ENCODE peak calls at places on chromosomes 3 and 15, in six cellular contexts. V is MM.1S, A is neural progenitor cell, B is GM23248, P is SK-N-SH, W is GM23338. X is an unnamed sample.
A peak's percentile ranks its signal among the peaks of the same experiment; 100 is the strongest.

GRCh38 chr3:189937302-189938255 is 183.1 kb downstream of the P3H2 start:
- DNase-seq in W (no peak), P (no peak), B (peak; percentile 99), V (no peak), A (no peak), X (peak; percentile 99)

GRCh38 chr3:158402590-158402989 is 168.4 kb upstream of the MLF1 start:
- DNase-seq in W (no peak), B (no peak), V (no peak), P (no peak), A (no peak), X (no peak)

GRCh38 chr15:36612063-36612788 is 32.8 kb downstream of the CDIN1 start:
- DNase-seq in B (peak; percentile 93), V (no peak), A (no peak), P (no peak), W (no peak), X (peak; percentile 96)

GRCh38 chr3:126346466-126346865 is 10.7 kb downstream of the KLF15 start:
- DNase-seq in V (no peak), P (no peak), B (no peak), W (no peak), A (no peak), X (no peak)

GRCh38 chr3:197942956-197943556 is 6.9 kb upstream of the RPL35A start:
- DNase-seq in P (peak; percentile 65), W (peak; percentile 77), B (peak; percentile 68), V (peak; percentile 64), A (peak; percentile 42), X (peak; percentile 73)

GRCh38 chr15:101641134-101641764 is 10.9 kb downstream of the TM2D3 start:
- DNase-seq in P (peak; percentile 58), V (peak; percentile 75), B (peak; percentile 80), A (peak; percentile 65), W (peak; percentile 85), X (peak; percentile 78)

GRCh38 chr15:83446904-83447708 is at the start of gene SH3GL3:
- DNase-seq in W (peak; percentile 93), P (peak; percentile 82), A (peak; percentile 93), B (peak; percentile 93), V (peak; percentile 63), X (peak; percentile 81)

GRCh38 chr3:77475545-77475944 is 435.6 kb downstream of the ROBO2 start:
- DNase-seq in P (no peak), B (no peak), W (peak; percentile 23), V (no peak), A (no peak), X (no peak)

GRCh38 chr15:66704783-66705113 is 2.7 kb downstream of the SMAD6 start:
- DNase-seq in P (no peak), W (no peak), V (no peak), A (no peak), B (peak; percentile 47), X (peak; percentile 39)

GRCh38 chr3:324423-324822 is 127.9 kb downstream of the CHL1 start:
- DNase-seq in P (no peak), W (no peak), B (no peak), V (no peak), A (no peak), X (no peak)

GRCh38 chr3:150218236-150218635 is 189.9 kb upstream of the TSC22D2 start:
- DNase-seq in A (no peak), P (no peak), W (no peak), V (no peak), B (no peak), X (no peak)

GRCh38 chr3:1824359-1824758 is 274.3 kb upstream of the CNTN4 start:
- DNase-seq in A (no peak), V (no peak), P (no peak), W (no peak), B (no peak), X (no peak)

GRCh38 chr3:133460809-133461208 is 61.0 kb downstream of the BFSP2 start:
- DNase-seq in P (no peak), A (no peak), W (no peak), B (no peak), V (peak; percentile 80), X (no peak)

GRCh38 chr15:59649603-59650002 is 7.7 kb downstream of the GTF2A2 start:
- DNase-seq in W (no peak), P (no peak), V (no peak), A (no peak), B (no peak), X (no peak)

GRCh38 chr15:78392430-78392829 is 45.6 kb upstream of the IREB2 start:
- DNase-seq in V (no peak), P (peak; percentile 73), B (no peak), W (peak; percentile 42), A (no peak), X (no peak)

GRCh38 chr3:156516284-156516683 is 38.6 kb downstream of the SSR3 start:
- DNase-seq in V (no peak), P (no peak), W (no peak), B (no peak), A (no peak), X (no peak)

GRCh38 chr3:137293086-137293485 is 335.3 kb downstream of the IL20RB start:
- DNase-seq in A (no peak), P (no peak), V (no peak), W (no peak), B (no peak), X (no peak)

GRCh38 chr3:183584246-183584913 is 28.9 kb upstream of the KLHL6 start:
- DNase-seq in P (peak; percentile 62), A (no peak), B (peak; percentile 58), V (peak; percentile 15), W (no peak), X (no peak)

GRCh38 chr3:177126015-177126773 is 71.1 kb downstream of the TBL1XR1 start:
- DNase-seq in W (no peak), B (peak; percentile 93), P (no peak), A (no peak), V (no peak), X (peak; percentile 67)
- H3F3A ChIP-seq in W (no peaks in the 10 kb centered on the region), B (peaks cover 38% of the 10 kb centered on the region), P (peaks cover 22% of the 10 kb centered on the region), A (peaks cover 7% of the 10 kb centered on the region), V (no peaks in the 10 kb centered on the region), X (no peaks in the 10 kb centered on the region)

GRCh38 chr3:29694783-29695182 is 413.9 kb downstream of the RBMS3 start:
- DNase-seq in A (no peak), B (peak; percentile 97), P (no peak), V (no peak), W (peak; percentile 48), X (peak; percentile 94)
- TF ChIP-seq EZH2phosphoT487 in A (no peak), B (peak; percentile 84), P (no peak), V (no peak), W (no peak), X (no peak)

GRCh38 chr15:31455499-31455898 is 128.9 kb downstream of the KLF13 start:
- DNase-seq in W (peak; percentile 49), P (no peak), V (peak; percentile 30), B (peak; percentile 26), A (no peak), X (no peak)
- H3F3A ChIP-seq in W (no peaks in the 10 kb centered on the region), P (no peaks in the 10 kb centered on the region), V (peaks cover 16% of the 10 kb centered on the region), B (peaks cover 10% of the 10 kb centered on the region), A (no peaks in the 10 kb centered on the region), X (no peaks in the 10 kb centered on the region)

GRCh38 chr3:170641510-170642236 is 55.8 kb upstream of the SLC7A14 start:
- DNase-seq in B (peak; percentile 62), W (no peak), P (no peak), V (no peak), A (no peak), X (no peak)

GRCh38 chr3:170643831-170644230 is 58.0 kb upstream of the SLC7A14 start:
- DNase-seq in B (no peak), P (peak; percentile 14), V (no peak), A (no peak), W (no peak), X (no peak)

GRCh38 chr3:170640737-170641171 is 54.9 kb upstream of the SLC7A14 start:
- DNase-seq in A (no peak), P (no peak), B (no peak), W (no peak), V (no peak), X (no peak)

GRCh38 chr3:170644711-170645110 is 58.8 kb upstream of the SLC7A14 start:
- DNase-seq in A (no peak), P (peak; percentile 44), B (peak; percentile 11), W (no peak), V (no peak), X (no peak)

GRCh38 chr3:170642882-170643601 is 57.2 kb upstream of the SLC7A14 start:
- DNase-seq in P (no peak), V (no peak), B (no peak), W (no peak), A (no peak), X (no peak)
- TF ChIP-seq EZH2phosphoT487 in P (no peak), V (no peak), B (no peak), W (no peak), A (no peak), X (no peak)

GRCh38 chr15:56879502-56879901 is 38.9 kb upstream of the TCF12 start:
- DNase-seq in P (no peak), W (no peak), B (no peak), A (no peak), V (no peak), X (no peak)

GRCh38 chr15:56887782-56888127 is 30.7 kb upstream of the TCF12 start:
- DNase-seq in B (no peak), A (no peak), W (no peak), P (no peak), V (no peak), X (no peak)

GRCh38 chr15:56886878-56887781 is 31.3 kb upstream of the TCF12 start:
- DNase-seq in V (peak; percentile 87), A (peak; percentile 97), W (peak; percentile 95), B (peak; percentile 99), P (peak; percentile 95), X (peak; percentile 90)

GRCh38 chr15:56886450-56886856 is 32.0 kb upstream of the TCF12 start:
- DNase-seq in P (no peak), B (peak; percentile 46), V (peak; percentile 15), A (peak; percentile 10), W (peak; percentile 21), X (no peak)

GRCh38 chr15:56883088-56883487 is 35.4 kb upstream of the TCF12 start:
- DNase-seq in W (no peak), P (no peak), B (no peak), V (no peak), A (no peak), X (no peak)
- H3F3A ChIP-seq in W (peaks cover 19% of the 10 kb centered on the region), P (peaks cover 16% of the 10 kb centered on the region), B (peaks cover 21% of the 10 kb centered on the region), V (peaks cover 14% of the 10 kb centered on the region), A (peaks cover 24% of the 10 kb centered on the region), X (no peaks in the 10 kb centered on the region)